ENCODE peak calls at places on chromosomes 1 and 21, in six cellular contexts. One of them, this sample, is unnamed.

GRCh38 chr21:33256019-33256418 is 10.1 kb upstream of the IL10RB start:
- DNase-seq in tibial artery: no peak
- DNase-seq in testis: no peak
- DNase-seq in heart left ventricle: no peak
- DNase-seq in upper lobe of right lung: no peak
- DNase-seq in WERI-Rb-1: no peak
- DNase-seq in this sample: no peak

GRCh38 chr1:42359466-42359865 is 21.1 kb upstream of the RIMKLA start:
- DNase-seq in tibial artery: no peak
- DNase-seq in testis: no peak
- DNase-seq in heart left ventricle: no peak
- DNase-seq in upper lobe of right lung: no peak
- DNase-seq in WERI-Rb-1: no peak
- DNase-seq in this sample: no peak

GRCh38 chr1:39391741-39392679 is 99.4 kb upstream of the BMP8A start:
- DNase-seq in tibial artery: no peak
- DNase-seq in testis: peak
- DNase-seq in heart left ventricle: peak
- DNase-seq in upper lobe of right lung: no peak
- DNase-seq in WERI-Rb-1: no peak
- DNase-seq in this sample: peak

GRCh38 chr1:244672961-244673695 is 20.2 kb downstream of the DESI2 start:
- DNase-seq in tibial artery: no peak
- DNase-seq in testis: peak
- DNase-seq in heart left ventricle: peak
- DNase-seq in upper lobe of right lung: no peak
- DNase-seq in WERI-Rb-1: no peak
- DNase-seq in this sample: no peak

GRCh38 chr1:3042481-3042880 is 21.2 kb downstream of the ACTRT2 start:
- DNase-seq in tibial artery: no peak
- DNase-seq in testis: no peak
- DNase-seq in heart left ventricle: no peak
- DNase-seq in upper lobe of right lung: no peak
- DNase-seq in WERI-Rb-1: peak
- DNase-seq in this sample: no peak

GRCh38 chr1:93471911-93472310 is 24.0 kb downstream of the FNBP1L start:
- DNase-seq in tibial artery: no peak
- DNase-seq in testis: no peak
- DNase-seq in heart left ventricle: no peak
- DNase-seq in upper lobe of right lung: no peak
- DNase-seq in WERI-Rb-1: no peak
- DNase-seq in this sample: peak

GRCh38 chr1:241419986-241420385 is 63.0 kb upstream of the RGS7 start:
- DNase-seq in tibial artery: no peak
- DNase-seq in testis: no peak
- DNase-seq in heart left ventricle: no peak
- DNase-seq in upper lobe of right lung: no peak
- DNase-seq in WERI-Rb-1: no peak
- DNase-seq in this sample: no peak

GRCh38 chr1:59354754-59355337 is 58.0 kb downstream of the FGGY start:
- DNase-seq in tibial artery: no peak
- DNase-seq in testis: peak
- DNase-seq in heart left ventricle: peak
- DNase-seq in upper lobe of right lung: no peak
- DNase-seq in WERI-Rb-1: no peak
- DNase-seq in this sample: no peak

GRCh38 chr1:160096491-160097116 is 1.8 kb downstream of the IGSF8 start:
- DNase-seq in tibial artery: peak
- DNase-seq in testis: no peak
- DNase-seq in heart left ventricle: no peak
- DNase-seq in upper lobe of right lung: peak
- DNase-seq in WERI-Rb-1: no peak
- DNase-seq in this sample: no peak

GRCh38 chr1:229407206-229408026 is 26.5 kb downstream of the ACTA1 start:
- DNase-seq in tibial artery: no peak
- DNase-seq in testis: no peak
- DNase-seq in heart left ventricle: no peak
- DNase-seq in upper lobe of right lung: peak
- DNase-seq in WERI-Rb-1: no peak
- DNase-seq in this sample: no peak

GRCh38 chr1:232969791-232970190 is 19.4 kb downstream of the NTPCR start:
- DNase-seq in tibial artery: no peak
- DNase-seq in testis: no peak
- DNase-seq in heart left ventricle: no peak
- DNase-seq in upper lobe of right lung: no peak
- DNase-seq in WERI-Rb-1: no peak
- DNase-seq in this sample: no peak

GRCh38 chr1:207021139-207021861 is 11.3 kb downstream of the C1orf116 start:
- DNase-seq in tibial artery: no peak
- DNase-seq in testis: no peak
- DNase-seq in heart left ventricle: no peak
- DNase-seq in upper lobe of right lung: no peak
- DNase-seq in WERI-Rb-1: no peak
- DNase-seq in this sample: no peak

GRCh38 chr1:58741689-58742553 is 41.9 kb downstream of the JUN start:
- DNase-seq in tibial artery: no peak
- DNase-seq in testis: no peak
- DNase-seq in heart left ventricle: no peak
- DNase-seq in upper lobe of right lung: no peak
- DNase-seq in WERI-Rb-1: no peak
- DNase-seq in this sample: no peak

DNA sequence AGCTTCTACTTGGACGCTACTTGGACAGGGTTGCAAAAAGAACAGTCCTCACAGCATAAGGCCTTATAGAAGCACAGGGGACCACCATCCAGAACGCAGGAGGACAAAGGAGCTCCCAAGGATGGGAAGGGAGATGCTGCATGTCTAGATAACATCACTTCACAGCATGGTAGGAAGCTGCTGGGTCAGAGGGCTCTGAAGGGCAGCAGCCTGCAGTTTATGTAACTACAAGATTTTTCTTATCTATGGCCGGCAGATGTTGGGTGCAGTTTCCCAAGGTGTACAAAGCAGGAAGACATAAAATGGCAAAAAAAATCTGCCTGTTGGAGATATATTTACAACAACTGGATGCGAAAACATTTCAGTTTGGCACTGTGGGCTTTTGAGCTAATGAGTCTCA is 45.3 kb upstream of the SLC5A9 start:
- DNase-seq in tibial artery: no peak
- DNase-seq in testis: no peak
- DNase-seq in heart left ventricle: no peak
- DNase-seq in upper lobe of right lung: no peak
- DNase-seq in WERI-Rb-1: no peak
- DNase-seq in this sample: no peak
- TF ChIP-seq CTCF in tibial artery: no peak
- TF ChIP-seq CTCF in testis: no peak
- TF ChIP-seq CTCF in heart left ventricle: no peak
- TF ChIP-seq CTCF in upper lobe of right lung: no peak
- TF ChIP-seq CTCF in WERI-Rb-1: peak
- TF ChIP-seq CTCF in this sample: no peak

GRCh38 chr1:23695667-23696066 is 4.1 kb downstream of the RPL11 start:
- DNase-seq in tibial artery: no peak
- DNase-seq in testis: no peak
- DNase-seq in heart left ventricle: no peak
- DNase-seq in upper lobe of right lung: no peak
- DNase-seq in WERI-Rb-1: no peak
- DNase-seq in this sample: no peak

GRCh38 chr1:23696335-23696989 is 4.9 kb downstream of the RPL11 start:
- DNase-seq in tibial artery: no peak
- DNase-seq in testis: no peak
- DNase-seq in heart left ventricle: no peak
- DNase-seq in upper lobe of right lung: no peak
- DNase-seq in WERI-Rb-1: no peak
- DNase-seq in this sample: no peak

GRCh38 chr1:23692308-23692871 is 784 bp downstream of the RPL11 start:
- DNase-seq in tibial artery: no peak
- DNase-seq in testis: no peak
- DNase-seq in heart left ventricle: no peak
- DNase-seq in upper lobe of right lung: no peak
- DNase-seq in WERI-Rb-1: no peak
- DNase-seq in this sample: no peak

GRCh38 chr1:23693599-23693998 is 2.0 kb downstream of the RPL11 start:
- DNase-seq in tibial artery: no peak
- DNase-seq in testis: no peak
- DNase-seq in heart left ventricle: no peak
- DNase-seq in upper lobe of right lung: no peak
- DNase-seq in WERI-Rb-1: no peak
- DNase-seq in this sample: no peak

GRCh38 chr1:23694371-23694770 is 2.8 kb downstream of the RPL11 start:
- DNase-seq in tibial artery: no peak
- DNase-seq in testis: no peak
- DNase-seq in heart left ventricle: no peak
- DNase-seq in upper lobe of right lung: no peak
- DNase-seq in WERI-Rb-1: no peak
- DNase-seq in this sample: no peak
- H3K4me3 ChIP-seq in tibial artery: no peak
- H3K4me3 ChIP-seq in testis: no peak
- H3K4me3 ChIP-seq in heart left ventricle: no peak
- H3K4me3 ChIP-seq in upper lobe of right lung: no peak
- H3K4me3 ChIP-seq in WERI-Rb-1: no peak
- H3K4me3 ChIP-seq in this sample: no peak

GRCh38 chr1:33329600-33330305 is 8.9 kb upstream of the A3GALT2 start:
- DNase-seq in tibial artery: peak
- DNase-seq in testis: no peak
- DNase-seq in heart left ventricle: no peak
- DNase-seq in upper lobe of right lung: no peak
- DNase-seq in WERI-Rb-1: no peak
- DNase-seq in this sample: no peak

GRCh38 chr1:33326690-33327300 is 5.9 kb upstream of the A3GALT2 start:
- DNase-seq in tibial artery: peak
- DNase-seq in testis: no peak
- DNase-seq in heart left ventricle: no peak
- DNase-seq in upper lobe of right lung: no peak
- DNase-seq in WERI-Rb-1: no peak
- DNase-seq in this sample: no peak

GRCh38 chr1:33330376-33330890 is 9.5 kb upstream of the A3GALT2 start:
- DNase-seq in tibial artery: peak
- DNase-seq in testis: no peak
- DNase-seq in heart left ventricle: no peak
- DNase-seq in upper lobe of right lung: no peak
- DNase-seq in WERI-Rb-1: no peak
- DNase-seq in this sample: no peak

GRCh38 chr1:33328817-33329216 is 7.9 kb upstream of the A3GALT2 start:
- DNase-seq in tibial artery: peak
- DNase-seq in testis: no peak
- DNase-seq in heart left ventricle: no peak
- DNase-seq in upper lobe of right lung: no peak
- DNase-seq in WERI-Rb-1: no peak
- DNase-seq in this sample: no peak

GRCh38 chr1:33327587-33328325 is 6.9 kb upstream of the A3GALT2 start:
- DNase-seq in tibial artery: peak
- DNase-seq in testis: no peak
- DNase-seq in heart left ventricle: peak
- DNase-seq in upper lobe of right lung: peak
- DNase-seq in WERI-Rb-1: no peak
- DNase-seq in this sample: peak
- TF ChIP-seq CTCF in tibial artery: no peak
- TF ChIP-seq CTCF in testis: no peak
- TF ChIP-seq CTCF in heart left ventricle: no peak
- TF ChIP-seq CTCF in upper lobe of right lung: no peak
- TF ChIP-seq CTCF in WERI-Rb-1: no peak
- TF ChIP-seq CTCF in this sample: no peak

GRCh38 chr1:209564904-209565303 is 18.6 kb upstream of the CAMK1G start:
- DNase-seq in tibial artery: no peak
- DNase-seq in testis: no peak
- DNase-seq in heart left ventricle: no peak
- DNase-seq in upper lobe of right lung: no peak
- DNase-seq in WERI-Rb-1: no peak
- DNase-seq in this sample: no peak

GRCh38 chr1:209561561-209561960 is 22.0 kb upstream of the CAMK1G start:
- DNase-seq in tibial artery: no peak
- DNase-seq in testis: no peak
- DNase-seq in heart left ventricle: no peak
- DNase-seq in upper lobe of right lung: no peak
- DNase-seq in WERI-Rb-1: no peak
- DNase-seq in this sample: no peak

GRCh38 chr1:209567788-209568187 is 15.7 kb upstream of the CAMK1G start:
- DNase-seq in tibial artery: no peak
- DNase-seq in testis: no peak
- DNase-seq in heart left ventricle: no peak
- DNase-seq in upper lobe of right lung: no peak
- DNase-seq in WERI-Rb-1: no peak
- DNase-seq in this sample: peak

GRCh38 chr1:209569445-209570207 is 13.9 kb upstream of the CAMK1G start:
- DNase-seq in tibial artery: peak
- DNase-seq in testis: peak
- DNase-seq in heart left ventricle: peak
- DNase-seq in upper lobe of right lung: peak
- DNase-seq in WERI-Rb-1: peak
- DNase-seq in this sample: peak

DNA sequence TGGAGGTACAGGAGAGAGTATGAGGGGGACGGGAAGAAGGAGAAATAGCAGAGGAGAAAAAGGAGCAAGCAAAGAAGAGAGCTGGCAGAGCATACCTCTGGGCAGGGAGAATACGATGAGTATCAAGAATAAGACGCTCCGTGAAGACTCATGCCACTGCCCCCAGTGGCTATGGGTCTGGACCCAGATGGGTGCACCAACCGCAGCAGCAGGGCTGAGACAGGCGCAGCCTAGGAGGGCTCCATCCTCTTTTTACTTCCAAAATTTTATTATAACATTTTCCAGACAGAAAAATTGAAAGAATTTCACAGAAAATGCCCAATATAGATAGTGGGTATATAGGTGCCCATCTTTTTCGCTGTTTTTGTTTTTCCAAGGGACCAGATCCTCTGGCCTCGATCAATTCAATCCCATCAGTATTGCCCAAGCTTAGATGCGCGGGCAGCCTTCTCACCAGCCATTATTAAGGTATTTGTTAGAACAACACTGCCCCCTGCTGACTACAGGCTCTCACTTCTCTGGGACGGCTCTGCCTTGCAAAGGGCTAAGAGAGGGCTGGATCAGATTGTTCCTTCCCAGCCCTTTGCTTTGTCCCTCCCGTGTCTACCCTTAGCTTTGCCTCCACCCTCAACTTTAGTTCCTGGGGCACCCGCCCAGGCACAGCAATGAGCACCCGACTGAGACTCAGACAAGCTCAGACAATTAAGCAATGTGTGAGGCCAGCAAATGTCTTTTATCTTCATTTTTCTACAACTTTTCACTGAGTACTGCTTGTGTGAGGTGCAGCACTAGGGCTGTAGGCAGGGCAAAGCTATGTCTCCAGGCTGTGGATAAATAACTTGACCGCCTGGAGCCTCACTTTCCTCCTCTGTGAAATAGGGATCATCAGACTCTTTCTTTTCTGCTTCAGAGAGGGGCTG is 17.5 kb upstream of the CAMK1G start:
- DNase-seq in tibial artery: peak
- DNase-seq in testis: peak
- DNase-seq in heart left ventricle: peak
- DNase-seq in upper lobe of right lung: peak
- DNase-seq in WERI-Rb-1: peak
- DNase-seq in this sample: peak
- H3K4me3 ChIP-seq in tibial artery: no peak
- H3K4me3 ChIP-seq in testis: no peak
- H3K4me3 ChIP-seq in heart left ventricle: no peak
- H3K4me3 ChIP-seq in upper lobe of right lung: no peak
- H3K4me3 ChIP-seq in WERI-Rb-1: no peak
- H3K4me3 ChIP-seq in this sample: no peak

GRCh38 chr21:45524756-45525152 is 17.5 kb downstream of the SLC19A1 start:
- DNase-seq in tibial artery: no peak
- DNase-seq in testis: no peak
- DNase-seq in heart left ventricle: no peak
- DNase-seq in upper lobe of right lung: no peak
- DNase-seq in WERI-Rb-1: no peak
- DNase-seq in this sample: no peak
- TF ChIP-seq CTCF in tibial artery: no peak
- TF ChIP-seq CTCF in testis: no peak
- TF ChIP-seq CTCF in heart left ventricle: no peak
- TF ChIP-seq CTCF in upper lobe of right lung: no peak
- TF ChIP-seq CTCF in WERI-Rb-1: no peak
- TF ChIP-seq CTCF in this sample: no peak

GRCh38 chr1:57421366-57421765 is 2.5 kb downstream of the DAB1 start:
- DNase-seq in tibial artery: no peak
- DNase-seq in testis: no peak
- DNase-seq in heart left ventricle: no peak
- DNase-seq in upper lobe of right lung: no peak
- DNase-seq in WERI-Rb-1: no peak
- DNase-seq in this sample: no peak
- H3K4me3 ChIP-seq in tibial artery: no peak
- H3K4me3 ChIP-seq in testis: no peak
- H3K4me3 ChIP-seq in heart left ventricle: no peak
- H3K4me3 ChIP-seq in upper lobe of right lung: no peak
- H3K4me3 ChIP-seq in WERI-Rb-1: no peak
- H3K4me3 ChIP-seq in this sample: no peak

This sample was measured in astrocyte of the cerebellum.